ENCODE peak calls at places on chromosomes 5 and 9, in seven cellular contexts. I is mesendoderm, X is H1, Y is H9, Z is neuronal stem cell, A is mesenchymal stem cell, H is trophoblast cell. J is an unnamed sample.

GRCh38 chr9:113634597-113635515 is 171.3 kb downstream of the RGS3 start:
- DNase-seq in I (peak; percentile 86), A (peak; percentile 47), Y (no peak), X (no peak), Z (no peak), H (no peak), J (peak; percentile 69)

GRCh38 chr5:127673401-127673800 is 24.5 kb downstream of the CTXN3 start:
- DNase-seq in X (no peak), A (peak; percentile 16), Z (no peak), Y (no peak), H (no peak), I (no peak), J (peak; percentile 25)

GRCh38 chr9:98087420-98088354 is 31.2 kb downstream of the NANS start:
- DNase-seq in I (peak; percentile 81), X (peak; percentile 75), A (peak; percentile 36), Z (peak; percentile 32), H (peak; percentile 97), Y (peak; percentile 86), J (peak; percentile 20)

GRCh38 chr9:88922091-88922490 is 69.2 kb upstream of the S1PR3 start:
- DNase-seq in H (peak; percentile 40), A (no peak), I (no peak), Y (no peak), X (no peak), Z (no peak), J (no peak)

GRCh38 chr5:45691656-45692055 is 4.5 kb downstream of the HCN1 start:
- DNase-seq in X (no peak), Y (no peak), A (no peak), H (no peak), Z (no peak), I (no peak), J (no peak)

GRCh38 chr5:68279960-68280359 is 64.4 kb downstream of the PIK3R1 start:
- DNase-seq in I (peak; percentile 55), H (no peak), Z (no peak), Y (no peak), A (no peak), X (no peak), J (no peak)

GRCh38 chr9:16309350-16310271 is 560.9 kb downstream of the BNC2 start:
- DNase-seq in H (peak; percentile 73), Z (peak; percentile 56), Y (peak; percentile 22), X (no peak), I (no peak), A (no peak), J (peak; percentile 23)

GRCh38 chr5:129244478-129244877 is 149.9 kb downstream of the ISOC1 start:
- DNase-seq in I (no peak), A (peak; percentile 38), Z (no peak), Y (no peak), X (no peak), H (peak; percentile 25), J (no peak)

GRCh38 chr9:33044162-33044673 is 19.1 kb downstream of the DNAJA1 start:
- DNase-seq in H (peak; percentile 93), Z (peak; percentile 72), Y (peak; percentile 84), X (peak; percentile 83), I (peak; percentile 93), A (peak; percentile 95), J (peak; percentile 93)

GRCh38 chr5:158413125-158413680 is 554.3 kb upstream of the CLINT1 start:
- DNase-seq in A (no peak), I (no peak), Z (no peak), X (no peak), Y (no peak), H (no peak), J (no peak)

GRCh38 chr9:93077367-93077766 is 18.6 kb upstream of the CARD19 start:
- DNase-seq in X (no peak), Z (no peak), A (no peak), I (no peak), H (no peak), Y (no peak), J (no peak)

DNA sequence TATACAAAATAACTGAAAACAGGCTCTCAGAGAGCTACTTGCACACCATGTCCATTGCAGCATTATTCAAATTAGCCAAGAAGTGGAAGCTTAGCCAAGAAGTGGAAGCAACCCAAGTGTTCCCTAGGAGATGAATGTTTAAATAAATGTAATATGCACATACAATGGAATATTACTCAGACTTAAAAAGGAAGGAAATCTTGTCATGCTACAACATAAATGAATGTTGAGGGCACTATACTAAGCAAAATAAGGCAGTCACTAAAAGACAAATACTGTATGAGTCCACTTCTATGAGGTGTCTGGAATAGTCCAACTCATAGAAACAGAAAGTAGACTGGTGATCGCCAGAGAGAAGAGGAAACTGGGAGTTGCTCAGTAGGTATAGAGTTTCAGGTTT is 438.1 kb downstream of the MAT2B start:
- DNase-seq in Y (no peak), A (peak; percentile 1), X (no peak), I (no peak), H (no peak), Z (no peak), J (peak; percentile 81)
- H2BK5ac ChIP-seq in Y (no peak overlapping the region), A (no peak overlapping the region), X (no peak overlapping the region), I (no peak overlapping the region), H (no peak overlapping the region), Z (no peak overlapping the region), J (no peak overlapping the region)

GRCh38 chr5:7453947-7454346 is 58.0 kb downstream of the ADCY2 start:
- DNase-seq in X (no peak), I (no peak), A (no peak), H (no peak), Y (no peak), Z (no peak), J (no peak)
- H3K4ac ChIP-seq in X (no peak overlapping the region), I (no peak overlapping the region), A (no peak overlapping the region), H (no peak overlapping the region), Y (no peak overlapping the region), Z (no peak overlapping the region), J (no peak overlapping the region)

GRCh38 chr9:25917593-25918426 is 239.6 kb upstream of the TUSC1 start:
- DNase-seq in H (peak; percentile 23), X (no peak), I (no peak), Y (no peak), Z (no peak), A (no peak), J (no peak)

GRCh38 chr9:25913806-25914205 is 235.6 kb upstream of the TUSC1 start:
- DNase-seq in X (no peak), A (no peak), I (no peak), Y (no peak), H (peak; percentile 74), Z (no peak), J (no peak)
- H3K27ac ChIP-seq in X (no peak overlapping the region), A (no peak overlapping the region), I (no peak overlapping the region), Y (no peak overlapping the region), H (no peak overlapping the region), Z (no peak overlapping the region), J (no peak overlapping the region)

GRCh38 chr5:75532190-75532589 is 20.5 kb downstream of the POLK start:
- DNase-seq in X (no peak), A (no peak), I (no peak), Z (no peak), H (no peak), Y (no peak), J (no peak)
- H2BK5ac ChIP-seq in X (no peak overlapping the region), A (no peak overlapping the region), I (no peak overlapping the region), Z (no peak overlapping the region), H (no peak overlapping the region), Y (no peak overlapping the region), J (no peak overlapping the region)

GRCh38 chr5:61993446-61994017 is 312.5 kb upstream of the KIF2A start:
- DNase-seq in X (no peak), Z (no peak), I (no peak), A (no peak), Y (no peak), H (no peak), J (no peak)

GRCh38 chr5:61995486-61995885 is 310.5 kb upstream of the KIF2A start:
- DNase-seq in Z (no peak), H (no peak), I (no peak), Y (no peak), X (no peak), A (no peak), J (no peak)

GRCh38 chr5:61991426-61991825 is 314.6 kb upstream of the KIF2A start:
- DNase-seq in A (no peak), I (no peak), Z (no peak), Y (no peak), H (no peak), X (no peak), J (no peak)

GRCh38 chr5:61991861-61992260 is 314.1 kb upstream of the KIF2A start:
- DNase-seq in Y (no peak), Z (no peak), I (no peak), A (no peak), H (no peak), X (no peak), J (no peak)
- H3K4ac ChIP-seq in Y (no peak overlapping the region), Z (no peak overlapping the region), I (no peak overlapping the region), A (no peak overlapping the region), H (no peak overlapping the region), X (no peak overlapping the region), J (no peak overlapping the region)

DNA sequence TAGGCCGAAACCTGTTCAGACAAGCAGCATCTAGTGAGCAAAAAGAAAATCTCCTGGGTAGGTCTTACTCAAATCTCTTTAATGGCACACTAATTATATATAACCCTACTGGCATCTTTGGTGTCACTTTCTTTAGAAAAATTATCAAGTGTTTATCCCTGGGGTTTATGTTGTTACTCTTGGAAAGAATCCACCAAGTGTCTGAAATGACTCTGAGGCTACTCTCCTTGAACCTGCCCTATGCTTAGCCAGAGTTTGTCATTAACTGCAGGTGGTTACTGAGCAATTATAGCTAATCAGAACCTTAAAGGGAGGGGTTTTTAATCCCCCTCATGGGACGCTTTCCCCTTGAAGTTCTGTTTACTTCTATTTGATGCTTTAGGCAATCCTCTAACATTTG is 381.9 kb downstream of the PLK2 start:
- DNase-seq in A (no peak), H (no peak), Y (no peak), I (no peak), X (no peak), Z (no peak), J (no peak)
- H3K27ac ChIP-seq in A (no peak overlapping the region), H (no peak overlapping the region), Y (no peak overlapping the region), I (no peak overlapping the region), X (no peak overlapping the region), Z (no peak overlapping the region), J (no peak overlapping the region)

J was measured in IMR-90.